ENCODE peak calls at places on chromosomes 13 and 19, in four cellular contexts. V, O, K and F are unnamed samples.

GRCh38 chr19:13087795-13088537 is 14.7 kb downstream of the LYL1 start:
- DNase-seq in V (no peak), K (no peak), O (no peak), F (no peak)

GRCh38 chr19:57946316-57946715 is 1.2 kb downstream of the ZNF256 start:
- DNase-seq in V (no peak), K (no peak), O (no peak), F (no peak)

GRCh38 chr13:42996584-42996983 is 4.5 kb upstream of the EPSTI1 start:
- DNase-seq in V (peak; percentile 9), K (no peak), O (no peak), F (no peak)

GRCh38 chr19:3606174-3606689 is 443 bp downstream of the TBXA2R start:
- DNase-seq in O (peak; percentile 71), V (no peak), K (peak; percentile 49), F (no peak)

GRCh38 chr19:33394006-33394722 is 20.7 kb downstream of the CEBPG start:
- DNase-seq in K (no peak), O (no peak), V (peak; percentile 55), F (no peak)

GRCh38 chr13:95710313-95710712 is 33.4 kb downstream of the DNAJC3 start:
- DNase-seq in V (no peak), O (no peak), K (no peak), F (no peak)

GRCh38 chr19:6730153-6730804 is 7.1 kb downstream of the GPR108 start:
- DNase-seq in O (peak; percentile 94), K (peak; percentile 94), V (peak; percentile 96), F (peak; percentile 68)

GRCh38 chr13:37446503-37446902 is 152.1 kb downstream of the POSTN start:
- DNase-seq in V (no peak), K (no peak), O (no peak), F (no peak)

GRCh38 chr13:96020155-96020575 is 33.0 kb downstream of the UGGT2 start:
- DNase-seq in O (peak; percentile 11), K (no peak), V (peak; percentile 75), F (peak; percentile 62)

GRCh38 chr13:44312898-44313551 is 60.6 kb upstream of the SERP2 start:
- DNase-seq in K (no peak), O (no peak), V (peak; percentile 14), F (no peak)

GRCh38 chr19:1582201-1582600 is 10.5 kb downstream of the MBD3 start:
- DNase-seq in K (no peak), O (no peak), V (no peak), F (no peak)

GRCh38 chr19:14112051-14112808 is 5.3 kb downstream of the PRKACA start:
- DNase-seq in O (no peak), K (no peak), V (no peak), F (no peak)

GRCh38 chr13:88068316-88068715 is 397.1 kb downstream of the SLITRK5 start:
- DNase-seq in K (no peak), V (no peak), O (no peak), F (no peak)

GRCh38 chr13:51932231-51932630 is 70.5 kb downstream of the CCDC70 start:
- DNase-seq in K (no peak), O (no peak), V (no peak), F (no peak)

GRCh38 chr19:38564981-38565685 is 52.6 kb downstream of the MAP4K1 start:
- DNase-seq in K (no peak), O (no peak), V (no peak), F (no peak)

GRCh38 chr13:68808456-68808855 is 1299.2 kb upstream of the ATXN8OS start:
- DNase-seq in K (no peak), O (no peak), V (no peak), F (no peak)

GRCh38 chr13:102400619-102401125 is 1.2 kb downstream of the FGF14 start:
- DNase-seq in V (no peak), K (peak; percentile 32), O (no peak), F (no peak)

GRCh38 chr13:95254341-95254740 is 46.9 kb downstream of the ABCC4 start:
- DNase-seq in V (no peak), O (no peak), K (no peak), F (no peak)

GRCh38 chr13:81293594-81294164 is 952.8 kb upstream of the SPRY2 start:
- DNase-seq in K (no peak), V (no peak), O (no peak), F (no peak)

GRCh38 chr19:45152504-45153338 is 8.1 kb downstream of the NKPD1 start:
- DNase-seq in K (peak; percentile 75), V (no peak), O (no peak), F (no peak)

GRCh38 chr13:93805736-93806135 is 579.1 kb downstream of the GPC6 start:
- DNase-seq in K (no peak), O (no peak), V (no peak), F (no peak)

GRCh38 chr19:6572217-6572616 is 18.7 kb downstream of the CD70 start:
- DNase-seq in O (no peak), K (no peak), V (no peak), F (no peak)

GRCh38 chr19:5631511-5632240 is 8.8 kb downstream of the SAFB start:
- DNase-seq in K (no peak), O (no peak), V (no peak), F (no peak)

GRCh38 chr13:54879036-54879435 is 1850.4 kb downstream of the OLFM4 start:
- DNase-seq in O (no peak), V (no peak), K (no peak), F (no peak)

GRCh38 chr19:33186835-33187540 is 7.1 kb upstream of the LRP3 start:
- DNase-seq in K (peak; percentile 17), O (peak; percentile 3), V (no peak), F (no peak)

GRCh38 chr13:100707818-100708740 is 33.5 kb upstream of the TMTC4 start:
- DNase-seq in V (no peak), O (no peak), K (no peak), F (no peak)

GRCh38 chr19:38387550-38388309 is at the start of gene GGN:
- DNase-seq in O (peak; percentile 91), K (peak; percentile 98), V (peak; percentile 49), F (peak; percentile 94)

GRCh38 chr19:1177322-1178114 is 3.5 kb upstream of the SBNO2 start:
- DNase-seq in K (no peak), O (no peak), V (no peak), F (no peak)

GRCh38 chr19:19410553-19411550 is 5.4 kb downstream of the GATAD2A start:
- DNase-seq in O (no peak), K (no peak), V (no peak), F (no peak)

GRCh38 chr13:98252931-98253470 is 75.9 kb upstream of the RNF113B start:
- DNase-seq in O (no peak), K (no peak), V (peak; percentile 49), F (no peak)

GRCh38 chr19:1252818-1253513 is 4.6 kb downstream of the MIDN start:
- DNase-seq in V (peak; percentile 82), O (no peak), K (no peak), F (no peak)

GRCh38 chr19:36436531-36436930 is 18.1 kb upstream of the ZFP82 start:
- DNase-seq in O (no peak), V (no peak), K (no peak), F (no peak)

GRCh38 chr13:39385621-39386231 is 217.3 kb downstream of the LHFPL6 start:
- DNase-seq in K (no peak), V (no peak), O (no peak), F (peak; percentile 48)
- TF ChIP-seq ELF4 in K (no peak), V (no peak), O (no peak), F (no peak)

DNA sequence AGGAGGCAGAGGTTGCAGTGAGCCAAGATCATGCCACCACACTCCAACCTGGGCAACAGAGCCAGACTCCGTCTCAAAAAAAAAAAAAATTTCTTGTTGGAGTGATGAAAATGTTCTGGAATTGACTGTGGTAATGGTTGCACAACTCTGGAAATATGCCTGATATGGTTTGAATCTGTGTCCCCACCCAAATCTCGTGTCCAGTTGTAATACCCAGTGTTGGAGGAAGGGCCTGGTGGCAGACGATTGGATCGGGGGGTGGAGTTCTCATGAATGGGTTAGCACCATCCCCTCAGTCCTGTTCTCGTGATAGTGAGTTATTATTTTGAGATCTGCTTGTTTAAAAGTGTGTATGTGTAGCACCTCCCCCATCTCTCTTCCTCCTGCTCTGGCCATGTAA is 41.1 kb upstream of the MAP3K10 start:
- DNase-seq in O (no peak), K (no peak), V (no peak), F (no peak)
- TF ChIP-seq SP1 in O (no peak), K (no peak), V (no peak), F (no peak)

DNA sequence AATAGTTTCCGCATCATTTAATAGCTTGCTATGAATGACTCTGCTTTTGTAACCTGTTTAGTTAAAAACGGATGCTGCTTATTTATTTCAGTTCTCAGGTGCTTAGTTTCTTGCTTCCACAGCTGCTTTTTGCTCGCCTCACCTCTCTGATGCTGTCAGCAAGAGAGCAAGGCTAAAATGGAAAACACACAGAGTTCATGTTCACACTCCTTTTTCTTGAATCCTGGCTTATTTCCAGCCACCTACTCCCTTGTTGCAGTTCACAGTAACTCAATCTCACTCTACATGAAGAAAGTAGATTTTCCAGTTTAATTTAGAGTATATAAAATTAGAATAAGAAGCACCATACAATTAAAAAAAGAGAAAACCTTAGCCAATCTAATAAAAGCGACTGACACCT is 326.0 kb upstream of the SLITRK1 start:
- DNase-seq in O (no peak), K (no peak), V (no peak), F (no peak)
- TF ChIP-seq ELF4 in O (no peak), K (no peak), V (no peak), F (no peak)

DNA sequence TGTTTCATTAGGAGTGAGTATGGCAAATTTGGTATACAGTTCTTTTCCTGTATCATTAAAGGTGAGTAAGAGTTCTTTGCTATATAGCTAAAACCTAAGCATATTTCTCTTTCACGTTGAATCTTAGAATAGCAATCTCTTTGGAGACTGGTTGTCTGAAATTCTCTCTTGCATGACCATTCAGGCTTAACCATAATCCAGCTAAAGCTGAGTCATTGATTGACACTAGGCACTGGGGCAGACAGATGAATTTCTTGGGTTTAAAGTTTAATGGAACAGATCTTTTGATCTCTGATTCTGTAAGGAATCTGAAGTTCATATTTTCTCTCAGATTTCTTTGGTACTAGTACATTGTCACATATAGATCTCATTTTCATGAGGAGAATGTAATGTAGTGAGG is 397.4 kb upstream of the MIR17HG start:
- DNase-seq in K (no peak), V (no peak), O (no peak), F (no peak)
- TF ChIP-seq SP1 in K (no peak), V (no peak), O (no peak), F (no peak)

GRCh38 chr13:78977311-78977710 is 318.4 kb upstream of the OBI1 start:
- DNase-seq in O (no peak), V (no peak), K (no peak), F (no peak)
- TF ChIP-seq ELF4 in O (no peak), V (no peak), K (no peak), F (no peak)

DNA sequence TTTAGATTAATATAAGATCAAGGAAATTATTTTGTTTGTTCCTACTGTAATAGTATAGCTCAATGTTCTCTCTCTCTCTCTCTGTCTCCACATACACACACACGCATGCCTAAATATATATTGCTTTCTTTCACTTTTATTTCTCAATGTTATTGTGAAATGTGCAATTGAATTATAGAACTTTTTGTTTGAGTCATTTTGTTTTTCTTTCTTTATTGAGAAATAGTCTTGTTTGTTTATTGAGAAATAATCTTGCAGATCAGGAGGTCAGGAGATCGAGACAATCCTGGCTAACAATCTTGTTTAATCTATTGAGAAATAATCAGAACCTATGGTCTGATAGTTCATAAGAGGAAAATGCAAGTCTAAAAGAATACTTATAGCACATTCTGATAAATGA is 1581.3 kb downstream of the EFNB2 start:
- DNase-seq in O (no peak), V (no peak), K (no peak), F (no peak)
- TF ChIP-seq SP1 in O (no peak), V (no peak), K (no peak), F (no peak)

GRCh38 chr13:48949566-48950506 is 25.9 kb upstream of the FNDC3A start:
- DNase-seq in K (no peak), O (no peak), V (no peak), F (no peak)
- TF ChIP-seq ELF4 in K (no peak), O (no peak), V (no peak), F (no peak)